ENCODE peak calls at places on chromosomes 12 and 14, in eight cellular contexts. E, Z, X, J, F, G, N and M are unnamed samples.

GRCh38 chr14:71242237-71242748 is 335.0 kb downstream of the PCNX1 start:
- DNase-seq in E (no peak), J (peak), F (no peak), Z (no peak), X (no peak), G (no peak), N (no peak), M (no peak)

GRCh38 chr12:9240776-9241175 is 32.6 kb upstream of the PZP start:
- DNase-seq in F (no peak), J (no peak), Z (peak), N (no peak), G (no peak), E (no peak), X (no peak), M (no peak)

GRCh38 chr14:81269100-81269978 is 48.6 kb upstream of the GTF2A1 start:
- DNase-seq in F (no peak), G (peak), N (peak), X (no peak), Z (no peak), E (peak), J (peak), M (peak)

GRCh38 chr12:67433393-67434175 is 164.4 kb downstream of the CAND1 start:
- DNase-seq in Z (no peak), J (no peak), E (no peak), N (no peak), F (no peak), G (peak), X (no peak), M (peak)

GRCh38 chr12:126384029-126384564 is 1318.9 kb downstream of the AACS start:
- DNase-seq in J (no peak), Z (no peak), X (no peak), F (no peak), E (no peak), N (no peak), G (no peak), M (no peak)

GRCh38 chr12:38850463-38850862 is 54.9 kb downstream of the CPNE8 start:
- DNase-seq in F (no peak), X (no peak), G (no peak), E (no peak), J (peak), Z (no peak), N (no peak), M (no peak)

GRCh38 chr12:84463756-84464495 is 448.7 kb downstream of the SLC6A15 start:
- DNase-seq in X (no peak), F (no peak), G (no peak), N (peak), J (no peak), Z (no peak), E (no peak), M (no peak)

GRCh38 chr14:105414456-105415371 is 4.9 kb upstream of the MTA1 start:
- DNase-seq in N (peak), J (peak), X (peak), Z (peak), F (no peak), G (peak), E (peak), M (peak)

GRCh38 chr14:65302571-65303184 is 109.9 kb upstream of the FUT8 start:
- DNase-seq in E (peak), Z (no peak), F (no peak), N (no peak), X (no peak), J (no peak), G (no peak), M (peak)

GRCh38 chr14:104189629-104190335 is 51.4 kb downstream of the KIF26A start:
- DNase-seq in X (no peak), J (no peak), G (no peak), F (no peak), Z (no peak), N (no peak), E (no peak), M (no peak)

GRCh38 chr12:122865268-122866231 is 30.3 kb downstream of the HIP1R start:
- DNase-seq in X (no peak), J (no peak), G (peak), Z (peak), F (peak), E (no peak), N (no peak), M (peak)

GRCh38 chr12:14185441-14186192 is 179.9 kb upstream of the ATF7IP start:
- DNase-seq in E (peak), G (peak), X (no peak), J (peak), N (peak), Z (no peak), F (no peak), M (peak)

GRCh38 chr12:56687225-56688128 is 607 bp downstream of the PTGES3 start:
- DNase-seq in J (peak), G (peak), X (peak), F (peak), E (peak), Z (peak), N (no peak), M (peak)

GRCh38 chr14:90514015-90514398 is 117.2 kb downstream of the CALM1 start:
- DNase-seq in J (no peak), G (no peak), F (no peak), E (no peak), N (no peak), Z (no peak), X (no peak), M (no peak)

GRCh38 chr12:32051511-32052299 is 54.9 kb upstream of the BICD1 start:
- DNase-seq in E (no peak), X (no peak), N (peak), F (no peak), Z (no peak), J (peak), G (peak), M (no peak)

GRCh38 chr12:96220902-96221301 is 26.7 kb downstream of the ELK3 start:
- DNase-seq in N (peak), Z (peak), G (no peak), X (no peak), F (no peak), J (no peak), E (no peak), M (no peak)

GRCh38 chr12:69101505-69101904 is 137.9 kb upstream of the CPSF6 start:
- DNase-seq in N (peak), G (peak), X (no peak), J (no peak), E (no peak), F (no peak), Z (no peak), M (no peak)

GRCh38 chr12:123752046-123752445 is 10.1 kb upstream of the DNAH10 start:
- DNase-seq in E (no peak), N (no peak), J (no peak), X (no peak), Z (no peak), G (no peak), F (no peak), M (no peak)

GRCh38 chr14:103935102-103935501 is 6.8 kb downstream of the TDRD9 start:
- DNase-seq in E (no peak), N (no peak), X (no peak), G (no peak), J (no peak), F (no peak), Z (no peak), M (no peak)

GRCh38 chr12:19529933-19530630 is 90.8 kb downstream of the AEBP2 start:
- DNase-seq in X (no peak), F (no peak), E (no peak), Z (no peak), G (no peak), J (peak), N (peak), M (no peak)

GRCh38 chr12:25744334-25744733 is 191.3 kb upstream of the LMNTD1 start:
- DNase-seq in E (no peak), N (peak), F (no peak), G (no peak), X (no peak), Z (no peak), J (peak), M (no peak)

GRCh38 chr14:100078997-100079561 is 13.9 kb downstream of the EVL start:
- DNase-seq in G (no peak), X (no peak), N (peak), F (no peak), Z (no peak), E (no peak), J (peak), M (peak)
- TF ChIP-seq CTCF in G (no peak), X (no peak), N (no peak), F (no peak), Z (no peak), E (no peak), J (no peak), M (no peak)

DNA sequence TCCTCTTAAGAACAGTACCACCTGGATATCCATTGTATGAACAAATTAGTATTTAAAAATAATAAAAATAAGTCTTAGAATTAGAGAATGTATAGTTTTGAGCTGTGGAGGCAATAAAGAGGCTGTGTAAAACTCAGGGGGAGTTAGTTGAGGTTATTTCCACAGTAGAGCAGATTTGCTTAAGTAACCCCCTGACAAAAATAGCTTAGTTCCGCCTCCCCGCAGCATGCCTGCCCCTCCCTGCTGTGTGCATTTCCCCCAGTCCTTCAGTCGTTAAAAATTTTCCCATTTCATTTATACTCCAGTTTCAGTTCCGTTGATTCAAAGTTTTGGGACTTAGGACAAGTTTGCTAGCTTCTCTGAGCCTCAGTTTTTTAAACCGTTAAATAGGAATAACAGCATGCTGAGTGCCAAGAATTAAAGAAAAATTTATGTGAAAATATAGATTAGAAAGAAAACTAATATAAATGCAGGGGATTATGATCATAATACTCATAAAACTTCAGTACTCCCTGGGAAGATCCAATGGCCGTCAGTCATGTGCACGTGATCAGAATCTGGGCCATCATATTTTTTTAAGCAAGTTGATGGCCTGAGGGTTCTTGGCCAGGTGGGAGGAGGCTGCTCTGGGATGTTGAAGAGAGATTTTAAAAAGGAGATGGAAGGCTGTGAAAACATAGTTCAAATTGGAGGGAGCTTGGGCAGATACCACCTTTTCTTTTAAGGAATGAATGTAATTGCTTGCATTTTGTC is 14.5 kb upstream of the SLC38A2 start:
- DNase-seq in Z (peak), G (peak), N (peak), F (no peak), X (peak), J (peak), E (peak), M (peak)
- H3K4me3 ChIP-seq in Z (peak), G (peak), N (peak), F (no peak), X (peak), J (no peak), E (peak), M (peak)

GRCh38 chr14:88729159-88729558 is 63.6 kb downstream of the EML5 start:
- DNase-seq in E (no peak), J (no peak), Z (no peak), G (peak), X (no peak), N (peak), F (no peak), M (no peak)
- TF ChIP-seq CTCF in E (peak), J (peak), Z (no peak), G (no peak), X (no peak), N (no peak), F (no peak), M (no peak)

GRCh38 chr12:98417303-98417702 is 98.1 kb upstream of the TMPO start:
- DNase-seq in N (no peak), X (no peak), J (peak), G (no peak), F (no peak), Z (no peak), E (no peak), M (no peak)

GRCh38 chr12:98419795-98420402 is 95.5 kb upstream of the TMPO start:
- DNase-seq in X (no peak), E (no peak), J (no peak), F (no peak), Z (no peak), N (no peak), G (no peak), M (no peak)

GRCh38 chr12:98416845-98417244 is 98.5 kb upstream of the TMPO start:
- DNase-seq in Z (no peak), J (peak), G (peak), E (no peak), X (no peak), N (peak), F (no peak), M (peak)

GRCh38 chr12:98419101-98419794 is 96.1 kb upstream of the TMPO start:
- DNase-seq in Z (no peak), G (no peak), J (peak), E (no peak), N (no peak), X (no peak), F (no peak), M (no peak)

DNA sequence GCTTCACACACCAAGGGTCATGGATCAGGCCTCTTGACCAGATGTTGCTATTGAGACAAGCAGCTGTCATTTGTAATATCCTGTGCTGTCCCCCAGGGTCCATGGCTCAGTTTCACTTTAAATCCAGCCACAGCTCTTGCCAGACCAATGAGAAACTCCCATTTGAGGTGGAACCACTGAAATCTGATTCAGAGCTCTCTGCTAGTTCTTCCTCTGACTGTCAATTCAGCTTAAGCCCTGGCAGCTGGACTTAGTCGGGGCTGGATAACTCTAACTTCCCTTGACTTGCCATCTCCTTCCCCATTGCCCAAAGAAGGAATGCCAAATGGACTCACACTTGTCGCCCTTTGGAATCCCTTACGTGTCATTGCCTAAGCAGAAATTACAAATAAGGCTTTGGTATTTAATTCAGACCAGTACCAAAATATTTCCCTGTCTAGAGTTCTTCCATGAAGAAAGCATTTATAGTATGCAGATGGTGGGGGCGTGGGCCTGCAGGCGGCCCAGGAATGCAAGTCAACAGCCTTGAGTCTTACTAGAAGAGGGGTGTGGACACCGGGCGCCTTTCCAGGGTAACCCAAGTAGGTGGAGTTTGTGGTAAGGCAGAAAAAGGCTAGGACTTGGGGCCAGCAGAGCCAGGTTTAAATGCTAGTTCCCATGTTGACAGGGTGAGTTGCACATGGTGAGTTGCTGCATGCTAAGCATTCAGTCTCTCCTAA is 96.9 kb upstream of the TMPO start:
- DNase-seq in G (peak), X (peak), N (peak), J (peak), F (peak), Z (peak), E (no peak), M (peak)
- H3K4me3 ChIP-seq in G (no peak), X (no peak), N (peak), J (no peak), F (no peak), Z (no peak), E (no peak), M (no peak)

GRCh38 chr12:131159660-131160059 is 206.0 kb downstream of the ADGRD1 start:
- DNase-seq in J (no peak), N (no peak), G (peak), X (no peak), E (no peak), F (no peak), Z (no peak), M (no peak)
- TF ChIP-seq CTCF in J (no peak), N (no peak), G (no peak), X (no peak), E (peak), F (no peak), Z (no peak), M (no peak)

DNA sequence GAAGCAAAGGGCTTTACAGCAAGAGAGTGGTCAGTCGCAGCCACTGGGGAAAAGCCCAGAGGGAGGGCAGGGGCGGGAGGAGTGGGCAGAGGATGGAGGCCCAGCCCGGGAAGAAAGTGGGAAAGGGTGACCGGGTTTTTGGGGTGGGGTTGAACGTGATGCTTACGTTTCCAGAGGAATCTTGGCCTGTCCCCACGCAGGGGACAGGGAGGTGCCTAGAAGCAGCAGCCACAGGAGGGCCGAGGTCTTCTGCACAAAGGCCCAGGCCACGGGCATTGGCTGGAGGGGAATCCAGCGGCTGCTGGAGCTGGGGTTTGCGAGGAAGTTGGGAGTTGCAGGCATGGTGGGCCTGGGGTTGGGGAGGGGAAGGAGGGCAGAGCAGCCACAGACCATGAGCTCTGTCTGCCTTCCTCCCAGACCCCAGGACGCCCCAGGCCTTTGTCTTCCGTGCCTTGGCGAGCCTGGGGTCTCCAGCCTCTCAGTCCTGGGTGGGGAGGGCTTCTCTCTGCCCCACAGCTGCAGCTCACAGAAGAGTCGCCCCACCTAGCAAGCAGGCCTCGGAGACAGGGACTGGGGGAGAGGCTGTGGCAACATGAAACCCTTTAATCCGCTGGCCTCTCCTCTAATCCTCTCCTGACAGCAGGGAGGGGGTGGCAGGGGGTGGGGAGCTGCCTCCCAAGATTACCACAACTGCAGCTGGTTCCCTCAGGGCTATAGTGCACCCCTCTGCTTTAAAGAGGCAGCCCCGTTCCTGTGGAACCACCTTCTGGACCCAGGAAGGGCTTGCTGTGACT is at the start of gene CACNA2D4:
- DNase-seq in J (no peak), E (no peak), G (no peak), X (no peak), Z (peak), F (no peak), N (no peak), M (no peak)
- H3K4me3 ChIP-seq in J (no peak), E (no peak), G (no peak), X (peak), Z (peak), F (peak), N (no peak), M (no peak)

DNA sequence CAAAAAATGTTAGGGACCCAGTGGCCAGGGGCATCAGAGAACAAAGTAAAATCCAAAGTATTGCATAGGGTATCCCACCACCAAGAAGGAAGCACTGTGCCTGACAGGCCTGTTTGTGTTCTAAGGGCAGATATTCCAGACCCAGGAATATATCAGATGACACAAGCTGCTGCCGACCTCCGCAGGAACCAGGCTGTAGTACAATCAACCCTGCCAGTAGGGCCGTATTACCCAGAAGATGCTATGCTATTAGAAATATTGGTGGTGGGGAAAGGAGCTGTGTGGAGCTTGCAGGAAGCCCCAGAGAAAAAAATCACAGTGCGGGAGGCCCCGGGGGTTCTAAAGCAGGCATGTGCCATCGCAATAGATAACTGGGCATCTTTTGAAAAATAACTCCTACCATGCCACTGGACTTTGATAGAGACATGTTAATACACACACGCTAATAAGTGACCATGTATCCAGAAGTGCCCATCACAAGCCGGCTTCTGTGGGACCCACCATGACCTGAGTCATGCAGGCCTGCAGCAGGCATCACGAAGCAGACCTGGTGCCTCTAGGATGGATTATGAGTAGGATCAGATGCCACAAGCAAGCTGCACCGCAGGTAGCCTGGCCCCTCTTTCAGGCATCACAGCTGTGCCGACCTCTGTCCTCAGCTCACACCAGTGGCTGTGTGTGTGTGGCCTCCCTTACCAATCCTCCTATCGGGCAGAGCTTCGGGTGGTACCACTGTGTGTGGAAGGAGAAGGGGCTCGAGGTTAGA is 242.7 kb downstream of the BCL11B start:
- DNase-seq in G (no peak), F (no peak), Z (no peak), N (no peak), X (no peak), E (no peak), J (no peak), M (no peak)
- TF ChIP-seq CTCF in G (no peak), F (no peak), Z (no peak), N (no peak), X (no peak), E (no peak), J (no peak), M (no peak)

GRCh38 chr14:70008457-70008856 is 129.2 kb downstream of the SMOC1 start:
- DNase-seq in X (no peak), Z (no peak), N (no peak), F (no peak), J (no peak), G (no peak), E (no peak), M (no peak)
- H3K4me3 ChIP-seq in X (no peak), Z (no peak), N (no peak), F (no peak), J (no peak), G (no peak), E (no peak), M (no peak)